ENCODE peak calls at places on chromosomes 3 and 15, in five cellular contexts. X, F, O, H and Q are unnamed samples.

GRCh38 chr3:173841334-173841733 is 443.8 kb downstream of the NLGN1 start:
- DNase-seq in X (no peak), F (no peak), O (no peak), H (no peak), Q (no peak)

GRCh38 chr15:67137951-67138935 is 72.8 kb downstream of the SMAD3 start:
- DNase-seq in X (no peak), F (no peak), O (peak), H (no peak), Q (peak)

GRCh38 chr15:68379759-68380290 is 52.1 kb downstream of the ITGA11 start:
- DNase-seq in X (peak), F (peak), O (no peak), H (no peak), Q (peak)

GRCh38 chr3:141498592-141499223 is 11.9 kb downstream of the RASA2 start:
- DNase-seq in X (peak), F (no peak), O (no peak), H (no peak), Q (no peak)

GRCh38 chr3:196948442-196949365 is 6.4 kb upstream of the NCBP2 start:
- DNase-seq in X (no peak), F (peak), O (peak), H (no peak), Q (no peak)

GRCh38 chr15:64985382-64986033 is 4.2 kb downstream of the SPG21 start:
- DNase-seq in X (peak), F (peak), O (peak), H (no peak), Q (peak)

GRCh38 chr15:57356178-57356577 is 20.1 kb upstream of the CGNL1 start:
- DNase-seq in X (no peak), F (no peak), O (no peak), H (no peak), Q (no peak)

GRCh38 chr3:64224826-64225606 is at the start of gene PRICKLE2:
- DNase-seq in X (peak), F (peak), O (peak), H (peak), Q (peak)

GRCh38 chr15:75620776-75621536 is 4.6 kb downstream of the SNUPN start:
- DNase-seq in X (peak), F (peak), O (peak), H (peak), Q (peak)

GRCh38 chr15:43934480-43934879 is 107.7 kb downstream of the WDR76 start:
- DNase-seq in X (no peak), F (no peak), O (peak), H (peak), Q (no peak)

GRCh38 chr3:104952587-104952986 is 414.1 kb upstream of the ALCAM start:
- DNase-seq in X (peak), F (peak), O (peak), H (peak), Q (peak)

GRCh38 chr3:35946857-35947514 is 307.7 kb downstream of the ARPP21 start:
- DNase-seq in X (no peak), F (no peak), O (no peak), H (no peak), Q (no peak)

GRCh38 chr3:184171562-184171961 is 3.1 kb upstream of the AP2M1 start:
- DNase-seq in X (peak), F (no peak), O (peak), H (no peak), Q (no peak)

GRCh38 chr15:56957812-56958406 is 39.5 kb downstream of the TCF12 start:
- DNase-seq in X (no peak), F (no peak), O (no peak), H (no peak), Q (no peak)

GRCh38 chr3:195209836-195210551 is 61.0 kb downstream of the XXYLT1 start:
- DNase-seq in X (peak), F (peak), O (no peak), H (no peak), Q (peak)

GRCh38 chr3:108590443-108590842 is 921 bp downstream of the DZIP3 start:
- DNase-seq in X (no peak), F (no peak), O (peak), H (peak), Q (no peak)

GRCh38 chr15:34214135-34214534 is 4.2 kb upstream of the KATNBL1 start:
- DNase-seq in X (no peak), F (no peak), O (no peak), H (no peak), Q (no peak)

GRCh38 chr3:150124142-150124541 is 153.4 kb upstream of the PFN2 start:
- DNase-seq in X (no peak), F (no peak), O (no peak), H (no peak), Q (no peak)
- H3K4me3 ChIP-seq in X (no peak), F (no peak), O (no peak), H (no peak), Q (no peak)

DNA sequence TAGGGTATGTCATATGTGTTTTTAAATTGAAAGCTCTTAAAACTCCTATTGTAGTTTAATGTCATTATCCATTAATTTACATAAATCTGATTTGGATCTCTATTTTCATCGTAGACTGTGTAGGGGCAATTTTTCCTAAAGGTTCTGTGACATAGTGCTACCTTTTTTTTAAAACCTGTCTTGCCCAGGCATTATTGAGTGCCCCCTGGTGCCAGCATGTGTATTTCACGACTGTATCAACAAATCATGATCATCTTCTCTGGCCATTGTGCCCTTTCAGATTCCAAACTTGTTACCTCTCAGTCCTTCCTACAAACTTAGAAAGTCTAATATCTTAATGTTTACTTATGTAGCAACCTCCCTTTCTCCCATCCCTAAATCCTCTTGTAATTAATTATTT is 97.2 kb upstream of the FLNB start:
- DNase-seq in X (peak), F (no peak), O (peak), H (no peak), Q (peak)
- TF ChIP-seq CTCF in X (peak), F (peak), O (peak), H (peak), Q (peak)

GRCh38 chr15:60751985-60752952 is 273.3 kb upstream of the ICE2 start:
- DNase-seq in X (peak), F (peak), O (no peak), H (no peak), Q (peak)
- H3K4me3 ChIP-seq in X (no peak), F (peak), O (no peak), H (no peak), Q (no peak)

GRCh38 chr15:73053398-73053723 is 1.1 kb downstream of the NEO1 start:
- DNase-seq in X (no peak), F (no peak), O (no peak), H (no peak), Q (no peak)

GRCh38 chr15:73051402-73051810 is 857 bp upstream of the NEO1 start:
- DNase-seq in X (no peak), F (no peak), O (peak), H (peak), Q (no peak)

GRCh38 chr15:73051811-73052678 is at the start of gene NEO1:
- DNase-seq in X (peak), F (peak), O (peak), H (peak), Q (peak)

GRCh38 chr15:73054417-73054963 is 2.2 kb downstream of the NEO1 start:
- DNase-seq in X (no peak), F (no peak), O (no peak), H (no peak), Q (no peak)

GRCh38 chr15:73052679-73053397 is 575 bp downstream of the NEO1 start:
- DNase-seq in X (peak), F (peak), O (peak), H (peak), Q (peak)
- TF ChIP-seq CTCF in X (peak), F (no peak), O (peak), H (peak), Q (peak)

GRCh38 chr3:137770821-137771399 is 6.8 kb downstream of the SOX14 start:
- DNase-seq in X (no peak), F (no peak), O (no peak), H (no peak), Q (no peak)

GRCh38 chr3:137771401-137772230 is 7.5 kb downstream of the SOX14 start:
- DNase-seq in X (no peak), F (no peak), O (no peak), H (no peak), Q (no peak)

GRCh38 chr3:137769321-137770065 is 5.4 kb downstream of the SOX14 start:
- DNase-seq in X (no peak), F (no peak), O (no peak), H (no peak), Q (no peak)

GRCh38 chr3:137768361-137769320 is 4.5 kb downstream of the SOX14 start:
- DNase-seq in X (no peak), F (no peak), O (peak), H (no peak), Q (no peak)

GRCh38 chr3:137770066-137770805 is 6.1 kb downstream of the SOX14 start:
- DNase-seq in X (no peak), F (no peak), O (no peak), H (no peak), Q (no peak)
- H3K4me3 ChIP-seq in X (no peak), F (no peak), O (no peak), H (no peak), Q (no peak)

DNA sequence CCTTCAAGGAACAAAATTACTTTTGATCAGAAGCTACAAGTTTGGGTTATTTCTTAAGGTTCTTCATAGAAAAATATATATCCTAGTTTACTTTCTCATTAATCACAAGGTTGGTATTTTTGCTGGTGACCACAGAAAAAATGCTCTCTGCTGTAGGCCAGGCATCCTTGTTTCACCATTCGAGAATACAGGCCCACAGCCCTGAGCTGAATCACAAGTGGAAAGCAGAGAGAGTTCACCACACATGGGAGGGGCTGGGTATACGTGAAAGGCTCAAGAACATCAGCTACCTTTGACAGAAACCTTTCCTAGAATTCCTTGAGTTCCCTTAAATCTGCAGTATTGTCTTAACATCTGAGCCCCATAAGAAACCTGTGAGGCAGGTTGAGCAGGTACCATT is 23.2 kb downstream of the CPEB1 start:
- DNase-seq in X (no peak), F (no peak), O (peak), H (peak), Q (no peak)
- TF ChIP-seq CTCF in X (no peak), F (no peak), O (no peak), H (no peak), Q (no peak)

DNA sequence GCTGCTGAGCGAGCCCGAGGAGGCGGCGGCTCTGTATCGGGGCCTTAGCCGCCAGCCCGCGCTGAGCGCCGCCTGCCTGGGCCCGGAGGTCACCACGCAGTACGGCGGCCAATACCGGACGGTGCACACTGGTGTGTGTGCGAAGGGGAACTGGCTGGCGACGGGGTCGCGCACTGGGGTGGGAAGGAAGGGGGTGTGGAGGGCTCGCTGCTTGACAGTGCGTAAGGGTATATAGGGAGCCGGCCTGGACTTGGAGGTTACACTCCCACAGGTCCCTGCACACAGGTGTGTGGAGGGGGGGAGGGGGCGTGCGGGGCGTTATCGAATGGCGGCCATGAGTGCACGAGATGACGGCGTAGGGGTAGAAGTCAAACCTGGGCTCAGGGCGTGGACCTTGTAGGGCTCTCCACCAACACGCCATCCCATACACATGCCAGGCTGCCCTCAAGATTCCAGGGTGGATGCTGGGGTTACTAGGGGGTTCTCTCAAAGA is 386 bp downstream of the APEH start:
- DNase-seq in X (peak), F (no peak), O (peak), H (no peak), Q (no peak)
- H3K4me3 ChIP-seq in X (peak), F (peak), O (peak), H (peak), Q (peak)

DNA sequence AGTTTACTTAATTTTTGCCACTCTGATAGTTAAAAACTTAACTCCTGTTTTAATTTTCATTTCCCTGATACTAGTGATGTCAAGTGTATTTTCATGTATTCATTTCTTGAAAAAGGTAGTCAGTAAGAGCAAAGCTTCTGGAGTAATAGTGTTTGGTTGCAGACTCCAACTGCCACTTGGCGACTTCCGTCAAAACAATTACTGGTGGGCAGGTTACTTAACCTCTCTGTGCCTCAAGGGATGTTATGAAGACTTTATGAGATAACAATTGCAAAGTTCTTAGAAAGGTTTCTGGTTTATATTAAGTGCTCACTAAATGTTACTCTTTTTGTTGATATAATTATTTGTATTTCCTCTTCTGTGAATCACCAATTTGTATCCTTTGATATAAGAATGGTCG is 129.7 kb downstream of the NFKBIZ start:
- DNase-seq in X (no peak), F (no peak), O (no peak), H (no peak), Q (no peak)
- TF ChIP-seq CTCF in X (no peak), F (no peak), O (no peak), H (no peak), Q (no peak)

GRCh38 chr15:23629234-23629805 is 18.3 kb downstream of the MAGEL2 start:
- DNase-seq in X (no peak), F (no peak), O (peak), H (no peak), Q (no peak)
- H3K4me3 ChIP-seq in X (no peak), F (no peak), O (no peak), H (no peak), Q (no peak)

DNA sequence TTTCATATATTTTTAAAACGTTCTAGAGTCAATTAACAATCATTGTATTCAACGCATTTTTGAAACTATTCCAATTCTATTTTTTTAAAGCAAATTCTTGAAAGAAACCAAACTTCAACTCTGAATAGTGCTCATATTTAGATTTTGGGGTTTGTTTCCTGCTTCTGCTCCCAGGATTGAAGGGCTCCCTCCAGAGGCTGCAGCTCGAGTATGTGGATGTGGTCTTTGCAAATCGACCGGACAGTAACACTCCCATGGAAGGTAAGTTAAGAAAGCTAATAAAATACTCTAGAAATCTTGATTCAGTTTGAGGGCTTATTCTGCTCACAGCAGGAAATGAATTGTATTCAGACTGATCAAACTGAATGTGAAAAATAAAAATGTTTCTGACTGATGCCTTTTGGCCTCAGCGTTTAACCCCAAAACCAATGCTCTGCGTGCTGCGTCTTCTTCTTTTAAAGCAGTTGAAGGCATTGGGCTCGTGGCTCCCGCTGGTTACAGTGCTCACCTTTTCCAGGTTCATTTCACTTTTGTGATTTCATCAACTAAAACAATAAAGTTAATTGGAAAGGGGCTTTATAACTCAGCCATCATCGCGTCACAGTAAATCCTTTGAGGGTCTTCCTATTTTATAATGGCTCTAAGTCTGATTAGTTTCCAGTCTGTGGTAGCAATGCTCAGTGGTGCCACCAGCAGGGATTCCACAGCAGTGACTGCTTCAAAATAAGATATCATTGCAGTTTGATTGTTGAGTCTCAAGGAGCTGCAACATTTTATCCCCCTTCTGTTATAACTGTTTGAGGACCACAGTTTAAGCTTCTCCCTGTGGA is 80.1 kb downstream of the SSR3 start:
- DNase-seq in X (peak), F (peak), O (peak), H (no peak), Q (no peak)
- TF ChIP-seq CTCF in X (peak), F (peak), O (peak), H (peak), Q (peak)